ENCODE peak calls at places on chromosomes 7 and 10, in nine cellular contexts. K, B, X, T, V, Q, U, C and W are unnamed samples.

GRCh38 chr10:69726850-69727249 is 74.9 kb upstream of the COL13A1 start:
- DNase-seq in K (no peak), B (no peak), X (no peak), T (no peak), V (no peak), Q (no peak), U (no peak), C (no peak), W (no peak)

GRCh38 chr10:79449181-79450146 is 4.0 kb upstream of the ZCCHC24 start:
- DNase-seq in K (no peak), B (peak; percentile 25), X (no peak), T (no peak), V (peak; percentile 39), Q (no peak), U (no peak), C (no peak), W (peak; percentile 19)

GRCh38 chr10:25843551-25844170 is 90.4 kb upstream of the MYO3A start:
- DNase-seq in K (no peak), B (no peak), X (no peak), T (no peak), V (no peak), Q (no peak), U (no peak), C (no peak), W (no peak)

GRCh38 chr10:70913546-70914240 is 25.3 kb upstream of the PCBD1 start:
- DNase-seq in K (no peak), B (peak; percentile 65), X (no peak), T (peak; percentile 29), V (no peak), Q (no peak), U (no peak), C (peak; percentile 27), W (peak; percentile 51)

GRCh38 chr10:44125879-44126675 is 258.8 kb downstream of the CXCL12 start:
- DNase-seq in K (no peak), B (no peak), X (no peak), T (no peak), V (no peak), Q (peak; percentile 66), U (no peak), C (no peak), W (no peak)

GRCh38 chr10:113960617-113961260 is 82.9 kb upstream of the ADRB1 start:
- DNase-seq in K (peak; percentile 46), B (no peak), X (no peak), T (no peak), V (peak; percentile 50), Q (no peak), U (no peak), C (peak; percentile 84), W (no peak)

GRCh38 chr10:112886463-112886862 is 63.6 kb upstream of the TCF7L2 start:
- DNase-seq in K (no peak), B (no peak), X (no peak), T (no peak), V (no peak), Q (no peak), U (no peak), C (no peak), W (no peak)

GRCh38 chr7:103630318-103630717 is 184.3 kb upstream of the SLC26A5 start:
- DNase-seq in K (no peak), B (no peak), X (no peak), T (no peak), V (peak; percentile 29), Q (peak; percentile 21), U (no peak), C (no peak), W (no peak)

DNA sequence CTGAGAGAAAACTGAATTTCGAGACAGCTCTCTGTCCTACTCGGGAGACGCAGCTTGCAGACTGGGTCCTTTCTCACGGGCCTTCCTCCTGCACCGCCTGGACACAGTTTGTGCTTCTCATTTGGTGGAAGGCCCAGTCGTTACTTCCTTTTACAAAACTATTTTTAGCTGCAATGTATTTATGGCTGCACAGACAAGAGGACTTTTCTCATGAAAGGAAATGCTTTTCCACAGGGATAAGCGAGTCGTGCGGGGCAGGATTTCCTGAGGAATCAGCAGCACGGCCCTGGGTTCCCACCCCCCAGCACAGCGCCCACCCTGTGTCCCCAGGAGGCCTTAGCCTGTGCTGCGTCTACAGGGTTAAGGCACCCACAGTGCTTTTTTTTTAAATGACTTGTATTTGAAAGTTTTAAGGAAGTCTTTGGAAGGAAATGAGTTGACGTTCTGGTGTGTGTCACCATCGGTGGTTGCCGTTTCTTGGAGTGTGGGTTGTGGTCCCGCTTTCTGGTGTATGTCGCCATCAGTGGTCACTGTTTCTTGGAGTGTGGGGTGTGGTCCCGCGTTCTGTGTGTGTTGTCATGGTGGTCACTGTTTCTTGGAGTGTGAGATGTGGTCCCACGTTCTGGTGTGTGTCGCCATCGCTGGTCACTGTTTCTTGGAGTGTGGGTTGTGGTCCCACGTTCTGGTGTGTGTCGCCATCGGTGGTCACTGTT is 50.9 kb downstream of the INPP5A start:
- DNase-seq in K (no peak), B (peak; percentile 86), X (no peak), T (peak; percentile 68), V (no peak), Q (no peak), U (no peak), C (no peak), W (peak; percentile 79)
- H3K4me3 ChIP-seq in K (no peak overlapping the region), B (peak overlapping the region; percentile 58), X (peak overlapping the region; percentile 28), T (no peak overlapping the region), V (no peak overlapping the region), Q (no peak overlapping the region), U (no peak overlapping the region), C (no peak overlapping the region), W (no peak overlapping the region)

GRCh38 chr7:31047747-31048146 is 4.4 kb upstream of the ADCYAP1R1 start:
- DNase-seq in K (no peak), B (no peak), X (no peak), T (no peak), V (no peak), Q (no peak), U (no peak), C (no peak), W (no peak)

GRCh38 chr7:31047282-31047681 is 4.8 kb upstream of the ADCYAP1R1 start:
- DNase-seq in K (no peak), B (no peak), X (no peak), T (no peak), V (no peak), Q (no peak), U (no peak), C (no peak), W (no peak)

GRCh38 chr7:31051598-31052503 is at the start of gene ADCYAP1R1:
- DNase-seq in K (no peak), B (no peak), X (no peak), T (no peak), V (no peak), Q (no peak), U (no peak), C (no peak), W (peak; percentile 86)

GRCh38 chr7:31046723-31047122 is 5.4 kb upstream of the ADCYAP1R1 start:
- DNase-seq in K (no peak), B (no peak), X (no peak), T (no peak), V (no peak), Q (no peak), U (no peak), C (no peak), W (no peak)

DNA sequence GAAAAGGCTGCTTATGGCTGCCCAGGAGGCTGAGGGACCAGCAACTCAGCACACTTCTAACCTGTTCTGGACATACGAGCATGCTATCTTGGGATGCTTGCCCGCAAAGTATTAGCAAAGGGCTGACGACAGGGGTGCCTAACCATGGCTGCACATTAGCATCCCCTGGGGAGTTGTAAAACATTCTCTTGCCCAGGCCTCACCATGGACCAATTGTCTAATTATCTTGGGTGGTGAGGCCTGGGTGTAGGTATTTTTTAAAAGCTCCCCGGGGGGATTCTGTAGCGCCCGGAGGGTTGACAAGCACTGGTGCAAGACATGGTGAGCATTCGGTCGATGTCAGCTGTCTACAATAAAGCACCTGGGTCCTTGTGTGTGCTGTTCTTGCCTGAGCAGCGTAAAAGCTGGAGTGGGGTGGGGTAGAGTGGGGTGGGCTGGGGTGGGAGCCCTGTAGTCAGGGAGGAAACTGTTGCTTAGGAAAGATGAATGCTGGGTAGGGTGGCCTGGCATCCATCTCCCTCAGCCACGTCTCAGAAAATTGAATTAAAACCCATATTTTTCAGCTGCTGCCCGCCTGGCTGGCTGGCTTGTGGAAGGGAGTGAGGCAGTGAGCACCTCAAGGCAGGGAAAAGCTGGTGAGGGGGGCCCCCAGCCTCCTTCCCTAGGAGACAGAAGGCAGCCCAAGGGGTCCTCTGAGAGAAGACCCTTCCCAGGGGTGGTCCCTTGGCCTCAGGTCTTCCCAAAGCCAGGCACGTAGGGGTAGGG is 2.9 kb upstream of the ADCYAP1R1 start:
- DNase-seq in K (no peak), B (no peak), X (no peak), T (no peak), V (no peak), Q (no peak), U (no peak), C (no peak), W (no peak)
- H3K4me1 ChIP-seq in K (no peaks in the 10 kb centered on the region), B (peaks cover 11% of the 10 kb centered on the region), X (no peaks in the 10 kb centered on the region), T (no peaks in the 10 kb centered on the region), V (no peaks in the 10 kb centered on the region), Q (no peaks in the 10 kb centered on the region), U (no peaks in the 10 kb centered on the region), C (peaks cover 5% of the 10 kb centered on the region), W (no peaks in the 10 kb centered on the region)

DNA sequence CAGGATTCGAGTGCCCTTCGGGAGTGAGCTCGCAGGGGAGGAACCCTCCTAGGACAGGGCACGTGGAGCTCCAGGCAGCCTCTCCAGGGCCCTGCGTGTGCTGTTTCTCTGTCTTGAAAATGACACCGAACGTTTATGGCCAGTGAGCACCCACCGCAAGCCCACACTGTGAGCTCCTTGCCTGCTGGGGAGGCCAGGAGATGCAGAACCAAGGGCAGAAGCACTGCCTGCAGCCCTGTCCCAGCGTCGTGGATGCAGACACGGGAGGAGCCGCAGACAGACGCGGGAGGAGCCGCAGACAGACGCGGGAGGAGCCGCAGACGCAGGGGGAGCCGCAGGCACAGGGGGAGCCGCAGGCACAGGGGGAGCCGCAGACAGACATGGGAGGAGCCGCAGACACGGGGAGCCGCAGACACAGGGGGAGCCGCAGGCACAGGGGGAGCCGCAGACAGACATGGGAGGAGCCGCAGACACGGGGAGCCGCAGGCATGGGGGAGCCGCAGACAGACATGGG is 314.4 kb downstream of the PTPRN2 start:
- DNase-seq in K (no peak), B (peak; percentile 58), X (no peak), T (peak; percentile 44), V (no peak), Q (no peak), U (no peak), C (no peak), W (no peak)
- H3K9me3 ChIP-seq in K (peaks cover 37% of the 10 kb centered on the region), B (no peaks in the 10 kb centered on the region), X (no peaks in the 10 kb centered on the region), T (no peaks in the 10 kb centered on the region), V (no peaks in the 10 kb centered on the region), Q (no peaks in the 10 kb centered on the region), U (no peaks in the 10 kb centered on the region), C (no peaks in the 10 kb centered on the region), W (no peaks in the 10 kb centered on the region)

DNA sequence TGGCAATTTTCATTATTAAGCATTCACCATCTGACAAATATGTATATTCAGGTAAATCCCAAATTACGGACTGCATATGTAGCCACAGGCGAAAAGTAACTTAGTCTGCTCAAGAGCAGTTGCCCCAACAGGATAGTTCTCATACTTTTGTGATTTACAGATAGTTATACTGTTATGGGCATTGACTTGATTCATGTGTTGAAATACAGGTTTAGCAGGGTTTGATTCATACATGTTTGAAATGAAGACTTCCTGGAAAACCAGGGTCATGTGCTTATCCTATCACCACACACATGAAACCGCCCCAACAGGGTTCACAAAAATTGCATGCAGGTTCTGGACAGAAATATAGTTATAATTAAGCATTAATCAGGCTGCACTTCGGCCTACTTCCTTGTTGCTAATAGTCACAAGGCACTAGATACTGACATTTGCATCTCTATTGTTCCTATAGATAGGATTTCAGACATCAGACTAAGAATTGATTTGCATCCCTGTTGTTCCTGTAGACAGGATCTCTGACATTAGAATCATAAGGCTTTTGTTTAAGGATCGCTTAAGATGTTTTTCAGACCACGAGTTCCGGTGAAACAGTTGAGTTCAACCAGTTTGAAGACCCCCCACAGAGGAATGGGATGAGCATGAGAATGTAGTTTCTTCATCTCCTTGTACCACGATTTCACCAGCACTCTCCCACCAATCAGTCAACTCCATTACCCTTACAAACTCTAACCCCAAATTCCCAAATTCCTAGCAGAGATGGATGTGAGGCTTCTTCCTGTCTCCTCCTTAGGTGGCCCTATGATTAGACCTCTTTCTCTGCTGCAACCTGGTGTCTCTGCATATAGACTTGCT is 2.0 kb upstream of the ZNF398 start:
- DNase-seq in K (peak; percentile 91), B (no peak), X (no peak), T (no peak), V (peak; percentile 62), Q (no peak), U (peak; percentile 74), C (no peak), W (no peak)
- H3K4me3 ChIP-seq in K (no peak overlapping the region), B (peak overlapping the region; percentile 98), X (peak overlapping the region; percentile 49), T (no peak overlapping the region), V (peak overlapping the region; percentile 59), Q (no peak overlapping the region), U (peak overlapping the region; percentile 31), C (no peak overlapping the region), W (no peak overlapping the region)